ENCODE peak calls at places on chromosomes 5 and 9, in six cellular contexts. J is spleen, H is IMR-90, G is body of pancreas, R is GM23338, D is adrenal gland. U is an unnamed sample.

GRCh38 chr5:124867064-124867707 is 120.7 kb upstream of the ZNF608 start:
- DNase-seq in J (no peak), H (peak; percentile 37), G (no peak), R (no peak), D (no peak), U (no peak)

GRCh38 chr9:26975728-26976707 is 19.8 kb downstream of the IFT74 start:
- DNase-seq in J (no peak), H (peak; percentile 46), G (peak; percentile 48), R (peak; percentile 88), D (peak; percentile 37), U (no peak)

GRCh38 chr5:138243794-138244193 is 30.6 kb downstream of the GFRA3 start:
- DNase-seq in J (no peak), H (no peak), G (no peak), R (no peak), D (no peak), U (no peak)

GRCh38 chr5:120449501-120449900 is 14.6 kb upstream of the PRR16 start:
- DNase-seq in J (no peak), H (peak; percentile 46), G (no peak), R (no peak), D (no peak), U (no peak)

GRCh38 chr5:65722575-65723424 is 795 bp downstream of the NLN start:
- DNase-seq in J (no peak), H (peak; percentile 63), G (no peak), R (peak; percentile 74), D (no peak), U (no peak)

GRCh38 chr9:131732636-131733340 is 7.1 kb downstream of the RAPGEF1 start:
- DNase-seq in J (no peak), H (no peak), G (no peak), R (peak; percentile 47), D (no peak), U (peak; percentile 86)

GRCh38 chr9:447230-448025 is 232.8 kb downstream of the DOCK8 start:
- DNase-seq in J (no peak), H (peak; percentile 8), G (no peak), R (no peak), D (no peak), U (no peak)

GRCh38 chr9:36210722-36211121 is 20.0 kb downstream of the CLTA start:
- DNase-seq in J (no peak), H (no peak), G (no peak), R (no peak), D (peak; percentile 63), U (no peak)

GRCh38 chr5:59040804-59041201 is 457.9 kb downstream of the RAB3C start:
- DNase-seq in J (no peak), H (no peak), G (no peak), R (no peak), D (no peak), U (no peak)

GRCh38 chr5:59039003-59039295 is 456.1 kb downstream of the RAB3C start:
- DNase-seq in J (no peak), H (no peak), G (no peak), R (no peak), D (no peak), U (no peak)

GRCh38 chr5:59041355-59041754 is 458.5 kb downstream of the RAB3C start:
- DNase-seq in J (no peak), H (no peak), G (no peak), R (no peak), D (no peak), U (no peak)

GRCh38 chr5:59039296-59040006 is 456.6 kb downstream of the RAB3C start:
- DNase-seq in J (peak; percentile 96), H (peak; percentile 76), G (peak; percentile 53), R (peak; percentile 82), D (peak; percentile 69), U (peak; percentile 79)

GRCh38 chr5:59040007-59040803 is 457.3 kb downstream of the RAB3C start:
- DNase-seq in J (no peak), H (no peak), G (no peak), R (peak; percentile 9), D (no peak), U (no peak)
- H3K4me1 ChIP-seq in J (peaks cover 68% of the 10 kb centered on the region), H (peaks cover 7% of the 10 kb centered on the region), G (peaks cover 19% of the 10 kb centered on the region), R (peaks cover 4% of the 10 kb centered on the region), D (peaks cover 11% of the 10 kb centered on the region), U (peaks cover 7% of the 10 kb centered on the region)

DNA sequence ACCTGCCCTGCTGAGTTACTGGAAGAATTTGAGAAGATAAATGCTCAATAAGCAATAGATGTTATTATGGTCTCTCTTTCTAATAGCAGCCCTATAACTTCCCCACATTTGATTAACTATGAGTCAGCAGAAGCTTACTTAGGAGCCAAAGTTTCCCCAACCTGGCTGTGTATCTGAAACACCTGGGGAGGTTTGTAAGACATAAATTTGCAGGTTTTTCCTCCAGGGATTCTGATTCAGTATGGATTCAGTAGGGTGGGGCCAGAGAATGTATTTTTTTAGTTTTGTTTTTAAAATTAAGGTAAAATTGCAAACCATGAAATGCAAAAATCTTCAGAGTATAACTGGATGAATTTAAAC is 44.9 kb upstream of the GNPDA1 start:
- DNase-seq in J (no peak), H (no peak), G (no peak), R (no peak), D (no peak), U (no peak)
- H3K4me3 ChIP-seq in J (no peak overlapping the region), H (no peak overlapping the region), G (no peak overlapping the region), R (no peak overlapping the region), D (no peak overlapping the region), U (no peak overlapping the region)

GRCh38 chr5:151459680-151460079 is 12.3 kb downstream of the SLC36A1 start:
- DNase-seq in J (no peak), H (peak; percentile 58), G (no peak), R (peak; percentile 30), D (no peak), U (no peak)
- TF ChIP-seq CTCF in J (no peak), H (peak; percentile 36), G (no peak), R (no peak), D (no peak), U (no peak)

GRCh38 chr5:157511656-157512644 is 51.9 kb downstream of the NIPAL4 start:
- DNase-seq in J (peak; percentile 84), H (peak; percentile 98), G (peak; percentile 55), R (peak; percentile 35), D (peak; percentile 98), U (peak; percentile 87)
- H3K4me1 ChIP-seq in J (peaks cover 55% of the 10 kb centered on the region), H (peaks cover 29% of the 10 kb centered on the region), G (peaks cover 15% of the 10 kb centered on the region), R (no peaks in the 10 kb centered on the region), D (peaks cover 55% of the 10 kb centered on the region), U (no peaks in the 10 kb centered on the region)

GRCh38 chr5:76477061-76477460 is 74.0 kb downstream of the IQGAP2 start:
- DNase-seq in J (no peak), H (no peak), G (no peak), R (no peak), D (no peak), U (no peak)

GRCh38 chr5:76475358-76475757 is 72.3 kb downstream of the IQGAP2 start:
- DNase-seq in J (no peak), H (no peak), G (no peak), R (peak; percentile 72), D (no peak), U (no peak)

GRCh38 chr5:76474377-76474776 is 71.3 kb downstream of the IQGAP2 start:
- DNase-seq in J (no peak), H (no peak), G (no peak), R (no peak), D (no peak), U (no peak)

GRCh38 chr5:76476639-76477038 is 73.6 kb downstream of the IQGAP2 start:
- DNase-seq in J (no peak), H (no peak), G (no peak), R (no peak), D (no peak), U (no peak)

DNA sequence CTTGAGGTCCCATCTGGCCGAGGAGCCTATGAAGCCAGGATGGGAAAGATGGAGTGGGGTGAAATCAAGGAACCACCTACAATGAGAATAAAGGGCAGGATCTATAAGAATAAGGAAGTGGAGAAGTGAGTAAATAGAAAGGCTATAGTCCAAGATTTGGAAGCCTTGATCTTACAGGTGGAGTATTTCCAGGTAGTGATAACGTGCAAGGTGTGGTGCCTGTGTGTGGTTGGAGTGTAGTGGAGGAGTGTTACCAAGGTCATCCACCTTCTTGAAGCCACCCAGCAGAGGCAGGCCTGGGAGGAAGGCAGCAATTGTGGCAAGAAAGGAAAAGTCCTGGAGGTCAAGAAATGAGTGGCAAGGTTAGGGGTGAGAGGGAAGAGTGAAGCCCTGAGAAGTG is 72.9 kb downstream of the IQGAP2 start:
- DNase-seq in J (no peak), H (no peak), G (no peak), R (no peak), D (no peak), U (no peak)
- H3K4me3 ChIP-seq in J (no peak overlapping the region), H (no peak overlapping the region), G (no peak overlapping the region), R (no peak overlapping the region), D (no peak overlapping the region), U (no peak overlapping the region)

U was measured in Peyer's patch.